ENCODE peak calls at places on chromosomes 5 and 9, in eight cellular contexts. One of them, this sample, is unnamed.
A peak's percentile ranks its signal among the peaks of the same experiment; 100 is the strongest.

GRCh38 chr9:6034954-6035353 is 19.5 kb upstream of the RANBP6 start:
- DNase-seq in hepatocyte: no peak
- DNase-seq in kidney: no peak
- DNase-seq in IMR-90: no peak
- DNase-seq in ovary: no peak
- DNase-seq in OCI-LY7: no peak
- DNase-seq in psoas muscle: no peak
- DNase-seq in ascending aorta: no peak
- DNase-seq in this sample: no peak

GRCh38 chr5:170917113-170917512 is 55.3 kb downstream of the RANBP17 start:
- DNase-seq in hepatocyte: no peak
- DNase-seq in kidney: no peak
- DNase-seq in IMR-90: no peak
- DNase-seq in ovary: no peak
- DNase-seq in OCI-LY7: no peak
- DNase-seq in psoas muscle: no peak
- DNase-seq in ascending aorta: no peak
- DNase-seq in this sample: no peak

GRCh38 chr5:12080761-12081160 is 176.5 kb upstream of the CTNND2 start:
- DNase-seq in hepatocyte: no peak
- DNase-seq in kidney: no peak
- DNase-seq in IMR-90: no peak
- DNase-seq in ovary: no peak
- DNase-seq in OCI-LY7: no peak
- DNase-seq in psoas muscle: no peak
- DNase-seq in ascending aorta: no peak
- DNase-seq in this sample: no peak

GRCh38 chr9:111000202-111000601 is 38.1 kb downstream of the LPAR1 start:
- DNase-seq in hepatocyte: no peak
- DNase-seq in kidney: no peak
- DNase-seq in IMR-90: no peak
- DNase-seq in ovary: no peak
- DNase-seq in OCI-LY7: no peak
- DNase-seq in psoas muscle: no peak
- DNase-seq in ascending aorta: no peak
- DNase-seq in this sample: no peak

GRCh38 chr9:112890106-112891081 is at the start of gene SLC46A2:
- DNase-seq in hepatocyte: peak; percentile 22
- DNase-seq in kidney: peak; percentile 77
- DNase-seq in IMR-90: no peak
- DNase-seq in ovary: no peak
- DNase-seq in OCI-LY7: no peak
- DNase-seq in psoas muscle: peak; percentile 61
- DNase-seq in ascending aorta: no peak
- DNase-seq in this sample: peak; percentile 86

GRCh38 chr5:135033026-135033861 is 784 bp downstream of the PITX1 start:
- DNase-seq in hepatocyte: peak; percentile 59
- DNase-seq in kidney: peak; percentile 63
- DNase-seq in IMR-90: peak; percentile 56
- DNase-seq in ovary: peak; percentile 51
- DNase-seq in OCI-LY7: peak; percentile 62
- DNase-seq in psoas muscle: peak; percentile 77
- DNase-seq in ascending aorta: no peak
- DNase-seq in this sample: peak; percentile 45

GRCh38 chr9:124197177-124198095 is 60.3 kb upstream of the NEK6 start:
- DNase-seq in hepatocyte: no peak
- DNase-seq in kidney: peak; percentile 39
- DNase-seq in IMR-90: no peak
- DNase-seq in ovary: no peak
- DNase-seq in OCI-LY7: peak; percentile 84
- DNase-seq in psoas muscle: no peak
- DNase-seq in ascending aorta: no peak
- DNase-seq in this sample: peak; percentile 76

GRCh38 chr5:144203750-144204596 is 33.3 kb downstream of the KCTD16 start:
- DNase-seq in hepatocyte: peak; percentile 79
- DNase-seq in kidney: no peak
- DNase-seq in IMR-90: peak; percentile 82
- DNase-seq in ovary: no peak
- DNase-seq in OCI-LY7: peak; percentile 64
- DNase-seq in psoas muscle: no peak
- DNase-seq in ascending aorta: no peak
- DNase-seq in this sample: no peak

GRCh38 chr9:124358617-124359016 is 56.6 kb downstream of the PSMB7 start:
- DNase-seq in hepatocyte: no peak
- DNase-seq in kidney: no peak
- DNase-seq in IMR-90: no peak
- DNase-seq in ovary: no peak
- DNase-seq in OCI-LY7: no peak
- DNase-seq in psoas muscle: no peak
- DNase-seq in ascending aorta: no peak
- DNase-seq in this sample: no peak

GRCh38 chr5:177040814-177041410 is 18.4 kb downstream of the ZNF346 start:
- DNase-seq in hepatocyte: no peak
- DNase-seq in kidney: no peak
- DNase-seq in IMR-90: peak; percentile 45
- DNase-seq in ovary: no peak
- DNase-seq in OCI-LY7: no peak
- DNase-seq in psoas muscle: no peak
- DNase-seq in ascending aorta: no peak
- DNase-seq in this sample: no peak

GRCh38 chr9:131539223-131539923 is 6.0 kb upstream of the PRRT1B start:
- DNase-seq in hepatocyte: no peak
- DNase-seq in kidney: no peak
- DNase-seq in IMR-90: no peak
- DNase-seq in ovary: no peak
- DNase-seq in OCI-LY7: no peak
- DNase-seq in psoas muscle: no peak
- DNase-seq in ascending aorta: no peak
- DNase-seq in this sample: no peak

GRCh38 chr5:20276061-20276958 is 288.3 kb upstream of the CDH18 start:
- DNase-seq in hepatocyte: peak; percentile 9
- DNase-seq in kidney: no peak
- DNase-seq in IMR-90: peak; percentile 84
- DNase-seq in ovary: no peak
- DNase-seq in OCI-LY7: no peak
- DNase-seq in psoas muscle: peak; percentile 23
- DNase-seq in ascending aorta: no peak
- DNase-seq in this sample: no peak

GRCh38 chr5:150180241-150181027 is 9.4 kb upstream of the SLC6A7 start:
- DNase-seq in hepatocyte: no peak
- DNase-seq in kidney: peak; percentile 83
- DNase-seq in IMR-90: peak; percentile 12
- DNase-seq in ovary: peak; percentile 66
- DNase-seq in OCI-LY7: no peak
- DNase-seq in psoas muscle: peak; percentile 95
- DNase-seq in ascending aorta: peak; percentile 44
- DNase-seq in this sample: no peak

GRCh38 chr5:52945040-52945439 is 44.1 kb upstream of the ITGA2 start:
- DNase-seq in hepatocyte: no peak
- DNase-seq in kidney: no peak
- DNase-seq in IMR-90: no peak
- DNase-seq in ovary: no peak
- DNase-seq in OCI-LY7: no peak
- DNase-seq in psoas muscle: no peak
- DNase-seq in ascending aorta: no peak
- DNase-seq in this sample: no peak

GRCh38 chr5:101904736-101905135 is 391.3 kb downstream of the SLCO4C1 start:
- DNase-seq in hepatocyte: no peak
- DNase-seq in kidney: no peak
- DNase-seq in IMR-90: no peak
- DNase-seq in ovary: no peak
- DNase-seq in OCI-LY7: no peak
- DNase-seq in psoas muscle: no peak
- DNase-seq in ascending aorta: no peak
- DNase-seq in this sample: no peak

GRCh38 chr5:154467655-154468354 is 10.2 kb downstream of the HAND1 start:
- DNase-seq in hepatocyte: peak; percentile 90
- DNase-seq in kidney: peak; percentile 85
- DNase-seq in IMR-90: peak; percentile 53
- DNase-seq in ovary: peak; percentile 86
- DNase-seq in OCI-LY7: peak; percentile 69
- DNase-seq in psoas muscle: peak; percentile 84
- DNase-seq in ascending aorta: no peak
- DNase-seq in this sample: peak; percentile 84

GRCh38 chr5:133773247-133774202 is 161.2 kb upstream of the FSTL4 start:
- DNase-seq in hepatocyte: no peak
- DNase-seq in kidney: no peak
- DNase-seq in IMR-90: no peak
- DNase-seq in ovary: no peak
- DNase-seq in OCI-LY7: no peak
- DNase-seq in psoas muscle: no peak
- DNase-seq in ascending aorta: no peak
- DNase-seq in this sample: no peak

GRCh38 chr5:1228121-1228520 is 2.9 kb downstream of the SLC6A18 start:
- DNase-seq in hepatocyte: no peak
- DNase-seq in kidney: no peak
- DNase-seq in IMR-90: no peak
- DNase-seq in ovary: no peak
- DNase-seq in OCI-LY7: no peak
- DNase-seq in psoas muscle: no peak
- DNase-seq in ascending aorta: no peak
- DNase-seq in this sample: no peak

GRCh38 chr5:1232780-1233179 is 7.6 kb downstream of the SLC6A18 start:
- DNase-seq in hepatocyte: no peak
- DNase-seq in kidney: no peak
- DNase-seq in IMR-90: no peak
- DNase-seq in ovary: no peak
- DNase-seq in OCI-LY7: no peak
- DNase-seq in psoas muscle: no peak
- DNase-seq in ascending aorta: no peak
- DNase-seq in this sample: no peak

GRCh38 chr5:1230551-1230950 is 5.4 kb downstream of the SLC6A18 start:
- DNase-seq in hepatocyte: no peak
- DNase-seq in kidney: no peak
- DNase-seq in IMR-90: no peak
- DNase-seq in ovary: no peak
- DNase-seq in OCI-LY7: no peak
- DNase-seq in psoas muscle: no peak
- DNase-seq in ascending aorta: no peak
- DNase-seq in this sample: no peak

GRCh38 chr5:1229822-1230221 is 4.6 kb downstream of the SLC6A18 start:
- DNase-seq in hepatocyte: no peak
- DNase-seq in kidney: no peak
- DNase-seq in IMR-90: no peak
- DNase-seq in ovary: no peak
- DNase-seq in OCI-LY7: no peak
- DNase-seq in psoas muscle: no peak
- DNase-seq in ascending aorta: no peak
- DNase-seq in this sample: no peak

GRCh38 chr5:1231354-1231905 is 6.2 kb downstream of the SLC6A18 start:
- DNase-seq in hepatocyte: no peak
- DNase-seq in kidney: no peak
- DNase-seq in IMR-90: no peak
- DNase-seq in ovary: no peak
- DNase-seq in OCI-LY7: no peak
- DNase-seq in psoas muscle: no peak
- DNase-seq in ascending aorta: no peak
- DNase-seq in this sample: no peak
- H3K9me3 ChIP-seq in hepatocyte: no peaks in the 10 kb centered on the region
- H3K9me3 ChIP-seq in kidney: no peaks in the 10 kb centered on the region
- H3K9me3 ChIP-seq in IMR-90: peaks cover 11% of the 10 kb centered on the region
- H3K9me3 ChIP-seq in ovary: no peaks in the 10 kb centered on the region
- H3K9me3 ChIP-seq in OCI-LY7: peaks cover 10% of the 10 kb centered on the region
- H3K9me3 ChIP-seq in psoas muscle: peaks cover 12% of the 10 kb centered on the region
- H3K9me3 ChIP-seq in ascending aorta: no peaks in the 10 kb centered on the region
- H3K9me3 ChIP-seq in this sample: peaks cover under 1% of the 10 kb centered on the region

GRCh38 chr5:5782402-5782801 is 359.9 kb downstream of the ICE1 start:
- DNase-seq in hepatocyte: no peak
- DNase-seq in kidney: no peak
- DNase-seq in IMR-90: no peak
- DNase-seq in ovary: no peak
- DNase-seq in OCI-LY7: no peak
- DNase-seq in psoas muscle: no peak
- DNase-seq in ascending aorta: no peak
- DNase-seq in this sample: no peak
- TF ChIP-seq CTCF in hepatocyte: no peak
- TF ChIP-seq CTCF in kidney: no peak
- TF ChIP-seq CTCF in IMR-90: no peak
- TF ChIP-seq CTCF in ovary: no peak
- TF ChIP-seq CTCF in OCI-LY7: no peak
- TF ChIP-seq CTCF in psoas muscle: no peak
- TF ChIP-seq CTCF in ascending aorta: no peak
- TF ChIP-seq CTCF in this sample: no peak

GRCh38 chr5:88661870-88662207 is 221.1 kb downstream of the MEF2C start:
- DNase-seq in hepatocyte: no peak
- DNase-seq in kidney: no peak
- DNase-seq in IMR-90: no peak
- DNase-seq in ovary: no peak
- DNase-seq in OCI-LY7: no peak
- DNase-seq in psoas muscle: no peak
- DNase-seq in ascending aorta: no peak
- DNase-seq in this sample: no peak
- H3K27ac ChIP-seq in hepatocyte: no peak overlapping the region
- H3K27ac ChIP-seq in kidney: no peak overlapping the region
- H3K27ac ChIP-seq in IMR-90: no peak overlapping the region
- H3K27ac ChIP-seq in ovary: no peak overlapping the region
- H3K27ac ChIP-seq in OCI-LY7: no peak overlapping the region
- H3K27ac ChIP-seq in psoas muscle: no peak overlapping the region
- H3K27ac ChIP-seq in ascending aorta: no peak overlapping the region
- H3K27ac ChIP-seq in this sample: no peak overlapping the region

GRCh38 chr5:123936548-123936947 is 424.6 kb downstream of the CSNK1G3 start:
- DNase-seq in hepatocyte: no peak
- DNase-seq in kidney: no peak
- DNase-seq in IMR-90: no peak
- DNase-seq in ovary: no peak
- DNase-seq in OCI-LY7: peak; percentile 6
- DNase-seq in psoas muscle: no peak
- DNase-seq in ascending aorta: no peak
- DNase-seq in this sample: no peak

GRCh38 chr5:123943136-123943535 is 431.2 kb downstream of the CSNK1G3 start:
- DNase-seq in hepatocyte: no peak
- DNase-seq in kidney: no peak
- DNase-seq in IMR-90: no peak
- DNase-seq in ovary: no peak
- DNase-seq in OCI-LY7: no peak
- DNase-seq in psoas muscle: no peak
- DNase-seq in ascending aorta: no peak
- DNase-seq in this sample: no peak

DNA sequence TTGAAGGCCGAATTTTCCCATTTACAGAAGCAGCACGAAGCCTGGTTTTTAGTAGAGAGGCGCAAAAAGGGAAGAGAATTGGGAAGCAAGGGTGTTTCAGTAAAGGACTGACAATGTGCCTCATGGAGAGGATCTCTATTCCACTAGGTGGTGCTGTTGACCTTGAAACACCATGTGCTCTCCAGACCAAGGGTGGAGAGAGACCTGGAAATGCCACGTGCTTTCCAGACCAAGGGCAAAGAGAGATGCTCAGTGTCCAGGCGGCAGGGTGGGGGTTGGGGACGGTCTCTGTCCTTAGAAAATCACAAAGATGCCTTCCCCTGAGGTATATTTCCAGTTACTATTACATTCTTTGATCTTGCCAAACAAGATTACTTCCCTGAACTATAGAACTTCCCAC is 425.3 kb downstream of the CSNK1G3 start:
- DNase-seq in hepatocyte: peak; percentile 25
- DNase-seq in kidney: no peak
- DNase-seq in IMR-90: peak; percentile 67
- DNase-seq in ovary: no peak
- DNase-seq in OCI-LY7: peak; percentile 77
- DNase-seq in psoas muscle: no peak
- DNase-seq in ascending aorta: no peak
- DNase-seq in this sample: no peak
- H3K9me3 ChIP-seq in hepatocyte: peaks cover 8% of the 10 kb centered on the region
- H3K9me3 ChIP-seq in kidney: peaks cover 2% of the 10 kb centered on the region
- H3K9me3 ChIP-seq in IMR-90: peaks cover 14% of the 10 kb centered on the region
- H3K9me3 ChIP-seq in ovary: peaks cover 4% of the 10 kb centered on the region
- H3K9me3 ChIP-seq in OCI-LY7: peaks cover 21% of the 10 kb centered on the region
- H3K9me3 ChIP-seq in psoas muscle: peaks cover 11% of the 10 kb centered on the region
- H3K9me3 ChIP-seq in ascending aorta: no peaks in the 10 kb centered on the region
- H3K9me3 ChIP-seq in this sample: peaks cover 17% of the 10 kb centered on the region